ENCODE peak calls at places on chromosomes 2 and 18, in six cellular contexts. G is OCI-LY7, R is right lobe of liver, L is GM06990, E is stomach, Q is A549. U is an unnamed sample.

GRCh38 chr2:239927424-239927981 is 97.6 kb downstream of the NDUFA10 start:
- DNase-seq in G (no peak), R (peak), L (no peak), E (peak), Q (peak), U (peak)

GRCh38 chr2:36403675-36404230 is 48.2 kb downstream of the CRIM1 start:
- DNase-seq in G (peak), R (no peak), L (no peak), E (no peak), Q (peak), U (peak)

GRCh38 chr2:49255325-49256023 is 101.2 kb upstream of the FSHR start:
- DNase-seq in G (no peak), R (no peak), L (no peak), E (no peak), Q (no peak), U (no peak)

GRCh38 chr2:162477011-162477410 is 133.1 kb downstream of the GCA start:
- DNase-seq in G (no peak), R (no peak), L (no peak), E (no peak), Q (no peak), U (no peak)

GRCh38 chr18:72840109-72840508 is 27.7 kb downstream of the NETO1 start:
- DNase-seq in G (no peak), R (no peak), L (no peak), E (no peak), Q (no peak), U (no peak)

GRCh38 chr18:51110073-51110797 is 80.2 kb downstream of the SMAD4 start:
- DNase-seq in G (peak), R (peak), L (peak), E (peak), Q (peak), U (no peak)

GRCh38 chr2:181917378-181917735 is 25.8 kb downstream of the ITPRID2 start:
- DNase-seq in G (no peak), R (no peak), L (no peak), E (no peak), Q (no peak), U (no peak)

GRCh38 chr18:79819951-79820351 is 22.2 kb downstream of the KCNG2 start:
- DNase-seq in G (peak), R (no peak), L (peak), E (no peak), Q (no peak), U (no peak)

GRCh38 chr2:45207105-45207504 is 197.9 kb upstream of the SIX2 start:
- DNase-seq in G (no peak), R (no peak), L (no peak), E (no peak), Q (no peak), U (no peak)

GRCh38 chr18:26621161-26622026 is 73.0 kb upstream of the KCTD1 start:
- DNase-seq in G (peak), R (peak), L (peak), E (peak), Q (peak), U (no peak)

GRCh38 chr2:88452980-88453582 is 588 bp upstream of the FOXI3 start:
- DNase-seq in G (no peak), R (no peak), L (no peak), E (no peak), Q (no peak), U (no peak)

GRCh38 chr2:17300141-17300540 is 218.1 kb downstream of the RAD51AP2 start:
- DNase-seq in G (no peak), R (no peak), L (no peak), E (no peak), Q (peak), U (peak)

GRCh38 chr2:180520206-180520605 is 460.2 kb upstream of the UBE2E3 start:
- DNase-seq in G (no peak), R (no peak), L (no peak), E (no peak), Q (no peak), U (no peak)

GRCh38 chr2:29024882-29025430 is 43.9 kb downstream of the TOGARAM2 start:
- DNase-seq in G (no peak), R (no peak), L (no peak), E (no peak), Q (no peak), U (no peak)

GRCh38 chr18:61583548-61583947 is 250.3 kb downstream of the CDH20 start:
- DNase-seq in G (no peak), R (no peak), L (no peak), E (no peak), Q (no peak), U (no peak)

GRCh38 chr2:207330912-207331311 is 165.2 kb upstream of the KLF7 start:
- DNase-seq in G (no peak), R (no peak), L (peak), E (peak), Q (peak), U (peak)

GRCh38 chr18:8478968-8479370 is 130.3 kb upstream of the RAB12 start:
- DNase-seq in G (no peak), R (no peak), L (no peak), E (no peak), Q (no peak), U (no peak)

GRCh38 chr2:13919981-13920382 is 712.5 kb upstream of the LRATD1 start:
- DNase-seq in G (no peak), R (no peak), L (no peak), E (no peak), Q (no peak), U (no peak)

GRCh38 chr2:113963965-113964364 is 74.1 kb downstream of the ACTR3 start:
- DNase-seq in G (no peak), R (no peak), L (no peak), E (no peak), Q (no peak), U (no peak)

GRCh38 chr2:188976545-188977268 is 2.5 kb downstream of the COL3A1 start:
- DNase-seq in G (peak), R (no peak), L (no peak), E (no peak), Q (no peak), U (no peak)

GRCh38 chr2:188971316-188971930 is 2.8 kb upstream of the COL3A1 start:
- DNase-seq in G (no peak), R (no peak), L (no peak), E (no peak), Q (no peak), U (no peak)

GRCh38 chr2:188975497-188976102 is 1.4 kb downstream of the COL3A1 start:
- DNase-seq in G (no peak), R (no peak), L (no peak), E (no peak), Q (no peak), U (no peak)

GRCh38 chr2:188973650-188974049 is 523 bp upstream of the COL3A1 start:
- DNase-seq in G (no peak), R (no peak), L (no peak), E (no peak), Q (no peak), U (no peak)

DNA sequence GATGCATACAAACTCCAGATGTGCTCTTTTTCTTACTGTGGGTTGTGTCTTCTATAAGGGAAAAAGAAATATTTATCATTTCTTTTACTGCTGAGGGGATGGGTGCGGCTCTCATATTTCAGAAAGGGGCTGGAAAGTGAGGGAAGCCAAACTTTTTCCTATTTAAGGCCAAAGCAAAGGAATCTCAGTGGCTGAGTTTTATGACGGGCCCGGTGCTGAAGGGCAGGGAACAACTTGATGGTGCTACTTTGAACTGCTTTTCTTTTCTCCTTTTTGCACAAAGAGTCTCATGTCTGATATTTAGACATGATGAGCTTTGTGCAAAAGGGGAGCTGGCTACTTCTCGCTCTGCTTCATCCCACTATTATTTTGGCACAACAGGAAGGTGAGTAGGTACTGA is at the start of gene COL3A1:
- DNase-seq in G (no peak), R (no peak), L (no peak), E (no peak), Q (no peak), U (no peak)
- H3K4me3 ChIP-seq in G (no peak), R (peak), L (no peak), E (peak), Q (no peak), U (peak)

GRCh38 chr2:168910330-168910729 is 9.2 kb downstream of the G6PC2 start:
- DNase-seq in G (no peak), R (no peak), L (no peak), E (no peak), Q (no peak), U (no peak)

GRCh38 chr2:168913171-168913484 is 12.0 kb downstream of the G6PC2 start:
- DNase-seq in G (no peak), R (no peak), L (no peak), E (no peak), Q (no peak), U (no peak)

GRCh38 chr2:168915433-168916328 is 14.6 kb downstream of the G6PC2 start:
- DNase-seq in G (no peak), R (no peak), L (no peak), E (no peak), Q (no peak), U (no peak)

GRCh38 chr2:168913495-168913894 is 12.4 kb downstream of the G6PC2 start:
- DNase-seq in G (no peak), R (peak), L (no peak), E (no peak), Q (no peak), U (no peak)

DNA sequence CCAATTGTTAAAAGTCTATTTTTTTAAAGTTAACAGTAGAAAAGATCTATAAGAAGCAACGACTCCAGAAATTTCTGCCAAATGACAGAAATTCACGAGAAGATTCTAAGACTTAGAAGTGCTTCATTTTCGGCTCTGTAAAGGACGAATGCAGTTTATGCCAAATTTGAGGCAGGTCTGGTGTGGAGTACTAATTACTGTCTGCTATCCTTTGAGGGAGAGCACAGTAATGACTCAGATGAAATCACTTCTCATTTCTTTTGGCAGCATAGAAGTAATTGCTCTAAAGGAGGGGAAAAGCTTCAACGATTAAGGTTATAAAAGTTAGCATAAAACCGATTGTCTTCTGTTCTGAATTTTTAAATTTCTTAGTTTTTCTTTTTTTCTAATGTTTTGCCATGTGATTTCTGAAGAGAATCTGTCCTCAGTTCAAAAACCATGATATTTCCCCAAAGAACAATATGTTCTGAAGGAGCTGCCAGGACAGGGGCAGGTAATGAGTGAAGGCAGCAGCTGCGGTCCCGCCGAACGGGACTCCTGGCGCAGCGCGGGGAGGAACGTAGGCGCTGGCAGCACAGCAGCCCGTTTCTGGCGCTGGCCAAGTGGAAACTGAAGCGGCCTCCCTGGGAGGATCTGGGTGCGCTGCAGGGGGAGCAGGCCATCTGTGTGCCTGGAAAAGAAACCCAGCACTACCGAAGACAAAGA is 11.5 kb downstream of the G6PC2 start:
- DNase-seq in G (no peak), R (peak), L (no peak), E (peak), Q (no peak), U (peak)
- H3K4me3 ChIP-seq in G (no peak), R (no peak), L (no peak), E (no peak), Q (no peak), U (peak)

GRCh38 chr2:109031481-109032228 is 42.6 kb upstream of the EDAR start:
- DNase-seq in G (peak), R (peak), L (peak), E (peak), Q (peak), U (no peak)
- H3K4me3 ChIP-seq in G (no peak), R (peak), L (peak), E (peak), Q (peak), U (peak)

GRCh38 chr2:201139836-201140599 is 24.1 kb downstream of the CFLAR start:
- DNase-seq in G (no peak), R (no peak), L (no peak), E (no peak), Q (no peak), U (no peak)

GRCh38 chr2:201135396-201135795 is 19.4 kb downstream of the CFLAR start:
- DNase-seq in G (no peak), R (no peak), L (peak), E (no peak), Q (no peak), U (no peak)

GRCh38 chr2:201137505-201138400 is 21.8 kb downstream of the CFLAR start:
- DNase-seq in G (no peak), R (no peak), L (no peak), E (no peak), Q (no peak), U (no peak)

GRCh38 chr2:201136889-201137321 is 20.9 kb downstream of the CFLAR start:
- DNase-seq in G (no peak), R (no peak), L (no peak), E (no peak), Q (no peak), U (no peak)

GRCh38 chr2:201138401-201138970 is 22.5 kb downstream of the CFLAR start:
- DNase-seq in G (no peak), R (no peak), L (no peak), E (no peak), Q (no peak), U (no peak)
- H3K4me3 ChIP-seq in G (no peak), R (no peak), L (no peak), E (no peak), Q (no peak), U (no peak)

GRCh38 chr2:46331099-46331766 is 34.0 kb downstream of the EPAS1 start:
- DNase-seq in G (no peak), R (no peak), L (no peak), E (no peak), Q (no peak), U (no peak)

GRCh38 chr2:46329803-46330775 is 32.9 kb downstream of the EPAS1 start:
- DNase-seq in G (no peak), R (no peak), L (no peak), E (no peak), Q (peak), U (peak)

GRCh38 chr2:46328316-46328715 is 31.1 kb downstream of the EPAS1 start:
- DNase-seq in G (no peak), R (no peak), L (no peak), E (no peak), Q (no peak), U (no peak)

GRCh38 chr2:46327627-46328026 is 30.4 kb downstream of the EPAS1 start:
- DNase-seq in G (no peak), R (no peak), L (no peak), E (no peak), Q (no peak), U (no peak)

GRCh38 chr2:46329340-46329739 is 32.1 kb downstream of the EPAS1 start:
- DNase-seq in G (no peak), R (no peak), L (no peak), E (no peak), Q (no peak), U (no peak)
- H3K4me3 ChIP-seq in G (no peak), R (no peak), L (no peak), E (no peak), Q (no peak), U (no peak)

U was measured in astrocyte of the cerebellum.